ENCODE peak calls at places on chromosomes 11 and 22, in ten cellular contexts. B is transverse colon, A is tibial nerve, E is GM12878, G is A549, C is K562, Y is upper lobe of left lung, K is esophagus muscularis mucosa, Q is SK-N-SH, I is ovary. O is an unnamed sample.

GRCh38 chr11:7590529-7590928 is 76.7 kb downstream of the PPFIBP2 start:
- DNase-seq in A (no peak), K (no peak), E (no peak), G (no peak), Q (no peak), C (no peak), I (no peak), B (no peak), Y (no peak), O (no peak)

GRCh38 chr11:35622070-35622469 is 3.8 kb downstream of the FJX1 start:
- DNase-seq in Q (no peak), I (no peak), C (no peak), Y (no peak), E (no peak), K (no peak), A (no peak), G (no peak), B (no peak), O (no peak)

GRCh38 chr22:49290711-49291110 is 537.0 kb downstream of the BRD1 start:
- DNase-seq in C (no peak), I (no peak), A (no peak), Q (no peak), G (no peak), Y (peak; percentile 3), K (no peak), B (no peak), E (no peak), O (no peak)

GRCh38 chr11:72426758-72427157 is 7.6 kb downstream of the CLPB start:
- DNase-seq in E (no peak), C (no peak), Q (no peak), B (no peak), G (no peak), K (no peak), Y (no peak), A (no peak), I (no peak), O (no peak)

GRCh38 chr11:3000032-3000961 is 8.2 kb upstream of the NAP1L4 start:
- DNase-seq in Y (peak; percentile 61), I (peak; percentile 12), G (no peak), E (no peak), B (peak; percentile 61), K (no peak), C (no peak), A (no peak), Q (peak; percentile 88), O (peak; percentile 95)

GRCh38 chr22:46462726-46463371 is 74.6 kb downstream of the CELSR1 start:
- DNase-seq in I (no peak), K (no peak), Y (no peak), C (peak; percentile 13), E (no peak), A (no peak), Q (no peak), B (no peak), G (peak; percentile 73), O (no peak)

GRCh38 chr11:8063319-8063718 is 17.7 kb upstream of the TUB start:
- DNase-seq in G (no peak), B (no peak), I (peak; percentile 43), Y (no peak), A (peak; percentile 61), Q (no peak), E (no peak), K (no peak), C (no peak), O (peak; percentile 24)

GRCh38 chr11:21465203-21465602 is 727.7 kb upstream of the ANO5 start:
- DNase-seq in Y (no peak), E (no peak), C (no peak), K (no peak), Q (no peak), I (no peak), A (no peak), G (no peak), B (no peak), O (no peak)

GRCh38 chr11:199004-199581 is 6.2 kb downstream of the SCGB1C1 start:
- DNase-seq in B (peak; percentile 6), Q (no peak), G (no peak), A (no peak), Y (no peak), C (no peak), K (no peak), I (no peak), E (no peak), O (peak; percentile 17)

GRCh38 chr11:201936-202335 is 5.3 kb downstream of the BET1L start:
- DNase-seq in G (no peak), Y (no peak), A (no peak), K (no peak), I (no peak), B (no peak), Q (no peak), C (no peak), E (no peak), O (peak; percentile 21)

GRCh38 chr11:199782-200181 is 6.9 kb downstream of the SCGB1C1 start:
- DNase-seq in Y (no peak), G (no peak), Q (no peak), A (no peak), B (peak; percentile 7), E (no peak), K (no peak), I (no peak), C (peak; percentile 18), O (peak; percentile 23)

GRCh38 chr11:202490-202889 is 4.7 kb downstream of the BET1L start:
- DNase-seq in K (no peak), B (no peak), Q (no peak), G (no peak), Y (peak; percentile 6), C (no peak), E (no peak), I (no peak), A (no peak), O (peak; percentile 14)

DNA sequence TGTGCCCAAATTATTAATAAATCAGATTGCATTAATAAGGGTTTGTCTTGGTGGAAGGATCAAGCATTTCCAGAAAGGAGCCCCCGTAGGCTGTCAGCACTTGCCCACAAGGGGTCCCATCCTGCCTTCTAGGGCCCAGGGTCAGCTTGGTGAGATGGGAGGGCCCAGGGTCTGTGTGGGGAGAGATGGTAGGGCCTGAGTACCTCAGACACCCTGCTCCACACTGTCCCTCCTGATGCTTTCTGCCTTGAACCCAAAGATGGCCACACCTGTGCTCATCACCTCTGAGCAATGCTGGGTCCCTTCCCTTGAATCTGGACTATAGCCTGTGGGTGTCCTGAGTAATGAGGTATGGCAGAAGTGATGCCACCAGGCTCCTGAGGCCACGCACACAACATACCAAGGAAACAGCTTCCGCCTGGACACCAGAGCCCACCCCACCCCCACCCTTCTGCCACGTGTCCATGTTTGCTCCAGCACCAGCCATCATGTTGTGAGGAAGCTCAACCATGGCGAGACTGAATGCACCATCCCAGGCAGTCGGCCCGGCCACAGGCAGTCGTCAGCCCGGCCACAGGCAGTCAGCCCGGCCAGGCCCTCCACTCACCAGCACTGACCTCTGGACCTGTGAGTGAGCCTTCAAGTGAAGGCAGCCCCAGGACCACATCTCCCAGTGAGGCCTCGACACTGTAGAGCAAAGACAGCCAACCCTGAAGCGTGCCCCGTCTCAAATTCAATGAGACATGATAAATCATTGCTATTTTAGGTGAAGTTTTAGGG is 6.8 kb downstream of the BET1L start:
- DNase-seq in Y (no peak), K (no peak), E (no peak), A (no peak), I (no peak), G (no peak), B (peak; percentile 4), Q (no peak), C (no peak), O (peak; percentile 22)
- TF ChIP-seq EP300 in Y (no peak), K (no peak), E (no peak), A (no peak), I (no peak), G (no peak), B (no peak), Q (no peak), C (no peak), O (no peak)

DNA sequence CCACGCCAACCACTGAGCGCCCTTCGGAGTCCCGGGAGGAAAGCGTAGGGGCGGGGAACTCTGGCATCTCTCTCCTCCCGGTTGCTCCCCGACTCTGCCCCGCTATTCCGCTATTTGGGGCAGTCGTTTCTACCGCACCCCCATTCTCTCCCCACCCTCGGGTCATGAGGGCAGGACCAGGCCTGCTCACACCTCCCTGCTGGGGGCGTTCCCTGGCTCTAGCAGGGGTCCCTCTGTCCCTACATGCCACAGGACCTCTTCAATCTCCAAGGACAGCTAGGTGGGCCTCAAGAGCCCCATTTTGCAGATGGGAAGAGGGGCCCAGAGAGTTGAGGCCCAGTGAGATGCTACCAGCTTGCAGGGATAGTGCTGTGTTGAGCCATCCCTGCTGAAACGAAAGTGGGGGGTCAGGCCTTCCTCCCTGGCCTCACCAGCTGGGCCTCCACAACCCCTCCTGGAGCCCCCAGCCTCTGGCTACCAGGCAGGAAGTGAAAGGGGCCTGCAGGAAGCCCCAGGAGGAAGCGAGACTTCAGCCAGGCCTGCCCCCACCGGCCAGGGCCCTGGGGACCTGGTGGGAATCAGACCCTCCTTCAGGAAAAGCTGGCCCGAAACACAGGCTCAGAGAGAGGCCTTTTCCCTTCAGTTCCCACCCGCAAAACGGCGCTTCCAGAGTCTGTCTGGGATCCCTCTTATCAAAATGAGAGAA is 5.5 kb upstream of the SHISA8 start:
- DNase-seq in G (no peak), E (no peak), Y (no peak), I (no peak), A (no peak), K (no peak), Q (no peak), C (no peak), B (peak; percentile 44), O (no peak)
- H3K27ac ChIP-seq in G (no peak overlapping the region), E (peak overlapping the region; percentile 86), Y (no peak overlapping the region), I (no peak overlapping the region), A (no peak overlapping the region), K (no peak overlapping the region), Q (no peak overlapping the region), C (no peak overlapping the region), B (peak overlapping the region; percentile 64), O (no peak overlapping the region)

DNA sequence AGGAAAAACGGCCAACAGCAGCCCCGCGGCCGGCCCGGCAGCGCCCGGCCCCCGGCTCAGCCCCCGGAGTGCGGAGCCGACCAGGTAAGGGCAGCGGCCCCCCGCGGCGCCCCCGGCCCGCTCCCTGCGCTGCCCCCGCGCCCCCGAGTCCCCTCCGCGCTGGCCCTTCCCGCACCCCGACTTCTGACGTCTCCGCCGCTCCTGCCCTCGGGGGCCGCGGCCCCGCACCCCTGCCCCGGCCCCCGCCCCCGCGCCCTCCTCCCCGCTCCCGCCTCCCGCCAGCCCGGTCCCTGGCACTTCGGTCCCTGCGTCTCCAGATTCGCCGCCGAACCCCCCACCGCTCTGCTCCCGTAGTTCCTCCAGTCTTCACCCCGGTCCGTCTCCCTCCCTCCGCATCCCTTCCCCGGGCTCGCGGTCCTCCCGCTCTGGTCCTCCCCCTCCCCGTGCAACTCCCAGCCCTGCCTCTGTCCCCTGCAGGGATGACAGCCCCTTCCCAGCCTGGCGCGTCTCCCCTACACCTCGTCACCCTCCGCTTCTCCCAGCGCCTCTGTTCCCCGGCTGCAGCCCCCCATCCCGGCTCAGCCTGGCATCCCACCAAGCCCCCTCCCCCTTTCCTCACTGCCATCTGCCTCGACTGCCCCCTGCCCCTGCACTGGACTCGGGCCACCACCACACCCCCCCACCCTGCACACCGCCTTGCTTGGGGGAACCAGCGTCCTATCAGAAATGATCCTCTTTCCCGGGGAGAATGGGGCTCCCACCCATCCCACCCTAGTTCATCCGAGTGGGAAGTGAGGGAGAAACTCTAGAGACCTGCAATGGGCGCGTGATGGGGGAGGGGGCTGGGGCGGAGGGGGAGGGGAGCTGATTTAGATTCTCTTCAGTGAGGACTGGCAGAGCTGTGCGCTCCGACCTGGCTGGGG is 517 bp downstream of the GRIK4 start:
- DNase-seq in A (no peak), G (no peak), Y (no peak), B (no peak), Q (peak; percentile 76), C (peak; percentile 35), I (peak; percentile 50), K (no peak), E (no peak), O (peak; percentile 23)
- TF ChIP-seq EP300 in A (no peak), G (no peak), Y (no peak), B (no peak), Q (no peak), C (no peak), I (no peak), K (no peak), E (no peak), O (no peak)

DNA sequence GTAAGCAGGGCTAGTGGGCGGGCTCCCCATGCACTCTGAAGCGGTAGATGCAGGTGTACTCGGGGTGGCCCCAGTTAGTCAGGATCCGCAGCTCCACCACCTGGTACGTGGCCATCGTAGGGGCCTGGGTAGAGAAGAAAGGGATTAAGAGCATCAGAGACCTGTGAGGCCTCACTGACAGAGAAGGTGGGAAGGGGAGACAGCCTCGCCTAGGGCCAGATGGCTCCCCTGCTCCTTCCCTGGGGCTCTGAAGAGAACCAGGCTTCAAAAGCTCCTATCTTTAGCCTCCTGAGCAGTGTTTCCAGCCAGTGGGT is 19.6 kb downstream of the SUN2 start:
- DNase-seq in G (no peak), E (no peak), Y (no peak), A (no peak), Q (no peak), B (no peak), K (no peak), I (no peak), C (no peak), O (no peak)
- H3K27ac ChIP-seq in G (no peak overlapping the region), E (no peak overlapping the region), Y (no peak overlapping the region), A (no peak overlapping the region), Q (no peak overlapping the region), B (peak overlapping the region; percentile 80), K (peak overlapping the region; percentile 80), I (no peak overlapping the region), C (no peak overlapping the region), O (no peak overlapping the region)